ENCODE peak calls at places on chromosomes 16 and 17, in nine cellular contexts. One of them, this sample, is unnamed.

GRCh38 chr17:74779948-74780400 is 3.8 kb upstream of the NAT9 start:
- DNase-seq in GM23338: no peak
- DNase-seq in ovary: no peak
- DNase-seq in A549: no peak
- DNase-seq in body of pancreas: no peak
- DNase-seq in CD8-positive, alpha-beta T cell: peak; percentile 44
- DNase-seq in prostate gland: no peak
- DNase-seq in neural progenitor cell: no peak
- DNase-seq in colonic mucosa: no peak
- DNase-seq in this sample: peak; percentile 92

GRCh38 chr17:83145831-83146230 is 66.4 kb downstream of the METRNL start:
- DNase-seq in GM23338: no peak
- DNase-seq in ovary: no peak
- DNase-seq in A549: no peak
- DNase-seq in body of pancreas: no peak
- DNase-seq in CD8-positive, alpha-beta T cell: no peak
- DNase-seq in prostate gland: no peak
- DNase-seq in neural progenitor cell: no peak
- DNase-seq in colonic mucosa: no peak
- DNase-seq in this sample: no peak

GRCh38 chr16:17555176-17555575 is 84.4 kb upstream of the XYLT1 start:
- DNase-seq in GM23338: no peak
- DNase-seq in ovary: no peak
- DNase-seq in A549: no peak
- DNase-seq in body of pancreas: no peak
- DNase-seq in CD8-positive, alpha-beta T cell: no peak
- DNase-seq in prostate gland: no peak
- DNase-seq in neural progenitor cell: no peak
- DNase-seq in colonic mucosa: no peak
- DNase-seq in this sample: no peak

GRCh38 chr16:66294507-66294906 is 72.0 kb upstream of the CDH5 start:
- DNase-seq in GM23338: no peak
- DNase-seq in ovary: no peak
- DNase-seq in A549: no peak
- DNase-seq in body of pancreas: no peak
- DNase-seq in CD8-positive, alpha-beta T cell: no peak
- DNase-seq in prostate gland: no peak
- DNase-seq in neural progenitor cell: no peak
- DNase-seq in colonic mucosa: no peak
- DNase-seq in this sample: no peak

GRCh38 chr17:30921544-30922196 is at the start of gene ADAP2:
- DNase-seq in GM23338: peak; percentile 75
- DNase-seq in ovary: no peak
- DNase-seq in A549: peak; percentile 51
- DNase-seq in body of pancreas: peak; percentile 68
- DNase-seq in CD8-positive, alpha-beta T cell: no peak
- DNase-seq in prostate gland: peak; percentile 43
- DNase-seq in neural progenitor cell: peak; percentile 76
- DNase-seq in colonic mucosa: peak; percentile 62
- DNase-seq in this sample: peak; percentile 91

GRCh38 chr17:2995362-2995761 is 68.0 kb downstream of the OR1D5 start:
- DNase-seq in GM23338: no peak
- DNase-seq in ovary: no peak
- DNase-seq in A549: no peak
- DNase-seq in body of pancreas: peak; percentile 25
- DNase-seq in CD8-positive, alpha-beta T cell: no peak
- DNase-seq in prostate gland: peak; percentile 42
- DNase-seq in neural progenitor cell: no peak
- DNase-seq in colonic mucosa: no peak
- DNase-seq in this sample: peak; percentile 64

GRCh38 chr16:79210629-79211028 is 389.9 kb downstream of the MAF start:
- DNase-seq in GM23338: no peak
- DNase-seq in ovary: no peak
- DNase-seq in A549: no peak
- DNase-seq in body of pancreas: no peak
- DNase-seq in CD8-positive, alpha-beta T cell: no peak
- DNase-seq in prostate gland: no peak
- DNase-seq in neural progenitor cell: no peak
- DNase-seq in colonic mucosa: no peak
- DNase-seq in this sample: no peak

GRCh38 chr17:79595956-79596355 is 14.9 kb downstream of the RBFOX3 start:
- DNase-seq in GM23338: no peak
- DNase-seq in ovary: no peak
- DNase-seq in A549: no peak
- DNase-seq in body of pancreas: no peak
- DNase-seq in CD8-positive, alpha-beta T cell: no peak
- DNase-seq in prostate gland: no peak
- DNase-seq in neural progenitor cell: no peak
- DNase-seq in colonic mucosa: no peak
- DNase-seq in this sample: no peak

GRCh38 chr17:48491527-48492273 is 39.1 kb downstream of the HOXB1 start:
- DNase-seq in GM23338: no peak
- DNase-seq in ovary: no peak
- DNase-seq in A549: no peak
- DNase-seq in body of pancreas: no peak
- DNase-seq in CD8-positive, alpha-beta T cell: no peak
- DNase-seq in prostate gland: no peak
- DNase-seq in neural progenitor cell: no peak
- DNase-seq in colonic mucosa: no peak
- DNase-seq in this sample: no peak

GRCh38 chr16:17389392-17389791 is 81.4 kb downstream of the XYLT1 start:
- DNase-seq in GM23338: no peak
- DNase-seq in ovary: no peak
- DNase-seq in A549: no peak
- DNase-seq in body of pancreas: no peak
- DNase-seq in CD8-positive, alpha-beta T cell: no peak
- DNase-seq in prostate gland: no peak
- DNase-seq in neural progenitor cell: no peak
- DNase-seq in colonic mucosa: no peak
- DNase-seq in this sample: no peak

GRCh38 chr16:50059669-50060068 is 6.1 kb upstream of the HEATR3 start:
- DNase-seq in GM23338: no peak
- DNase-seq in ovary: no peak
- DNase-seq in A549: no peak
- DNase-seq in body of pancreas: no peak
- DNase-seq in CD8-positive, alpha-beta T cell: no peak
- DNase-seq in prostate gland: no peak
- DNase-seq in neural progenitor cell: no peak
- DNase-seq in colonic mucosa: no peak
- DNase-seq in this sample: no peak

GRCh38 chr16:67673712-67674580 is 7.3 kb downstream of the C16orf86 start:
- DNase-seq in GM23338: no peak
- DNase-seq in ovary: peak; percentile 75
- DNase-seq in A549: no peak
- DNase-seq in body of pancreas: peak; percentile 82
- DNase-seq in CD8-positive, alpha-beta T cell: no peak
- DNase-seq in prostate gland: no peak
- DNase-seq in neural progenitor cell: no peak
- DNase-seq in colonic mucosa: peak; percentile 92
- DNase-seq in this sample: peak; percentile 89

GRCh38 chr17:72353502-72353901 is 232.7 kb downstream of the SOX9 start:
- DNase-seq in GM23338: no peak
- DNase-seq in ovary: no peak
- DNase-seq in A549: no peak
- DNase-seq in body of pancreas: no peak
- DNase-seq in CD8-positive, alpha-beta T cell: no peak
- DNase-seq in prostate gland: peak; percentile 22
- DNase-seq in neural progenitor cell: peak; percentile 9
- DNase-seq in colonic mucosa: no peak
- DNase-seq in this sample: no peak

GRCh38 chr16:28925386-28926228 is 569 bp upstream of the RABEP2 start:
- DNase-seq in GM23338: peak; percentile 83
- DNase-seq in ovary: peak; percentile 75
- DNase-seq in A549: peak; percentile 84
- DNase-seq in body of pancreas: peak; percentile 69
- DNase-seq in CD8-positive, alpha-beta T cell: peak; percentile 61
- DNase-seq in prostate gland: peak; percentile 62
- DNase-seq in neural progenitor cell: peak; percentile 91
- DNase-seq in colonic mucosa: peak; percentile 82
- DNase-seq in this sample: no peak

GRCh38 chr17:60080545-60080944 is 1.8 kb upstream of the HEATR6 start:
- DNase-seq in GM23338: no peak
- DNase-seq in ovary: no peak
- DNase-seq in A549: no peak
- DNase-seq in body of pancreas: no peak
- DNase-seq in CD8-positive, alpha-beta T cell: no peak
- DNase-seq in prostate gland: no peak
- DNase-seq in neural progenitor cell: no peak
- DNase-seq in colonic mucosa: no peak
- DNase-seq in this sample: no peak

GRCh38 chr17:67055041-67055443 is 10.7 kb downstream of the CACNG1 start:
- DNase-seq in GM23338: no peak
- DNase-seq in ovary: no peak
- DNase-seq in A549: no peak
- DNase-seq in body of pancreas: no peak
- DNase-seq in CD8-positive, alpha-beta T cell: no peak
- DNase-seq in prostate gland: no peak
- DNase-seq in neural progenitor cell: no peak
- DNase-seq in colonic mucosa: no peak
- DNase-seq in this sample: peak; percentile 67

DNA sequence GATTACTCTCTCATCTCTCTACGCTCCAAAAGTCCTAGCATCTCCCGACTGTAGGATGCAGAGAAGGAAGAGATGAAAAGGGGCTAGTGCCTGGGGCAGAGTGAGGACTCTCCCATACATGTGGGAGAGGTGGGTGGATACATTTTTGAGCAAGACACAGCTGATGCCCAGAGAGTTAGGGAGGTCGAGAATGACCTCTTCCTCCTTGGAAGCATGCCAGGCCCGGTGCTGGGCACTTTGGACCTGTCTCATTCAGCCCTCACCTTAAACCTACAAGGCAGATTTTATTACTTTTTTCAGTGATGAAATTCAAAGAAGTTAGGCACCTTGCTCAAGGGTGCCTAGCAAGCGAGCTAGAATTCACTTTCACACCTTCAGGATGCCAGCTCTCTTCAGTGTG is 38.2 kb downstream of the WSCD1 start:
- DNase-seq in GM23338: no peak
- DNase-seq in ovary: no peak
- DNase-seq in A549: no peak
- DNase-seq in body of pancreas: no peak
- DNase-seq in CD8-positive, alpha-beta T cell: no peak
- DNase-seq in prostate gland: no peak
- DNase-seq in neural progenitor cell: no peak
- DNase-seq in colonic mucosa: peak; percentile 67
- DNase-seq in this sample: peak; percentile 5
- H3K27ac ChIP-seq in GM23338: no peak overlapping the region
- H3K27ac ChIP-seq in ovary: no peak overlapping the region
- H3K27ac ChIP-seq in A549: no peak overlapping the region
- H3K27ac ChIP-seq in body of pancreas: no peak overlapping the region
- H3K27ac ChIP-seq in CD8-positive, alpha-beta T cell: no peak overlapping the region
- H3K27ac ChIP-seq in prostate gland: no peak overlapping the region
- H3K27ac ChIP-seq in neural progenitor cell: no peak overlapping the region
- H3K27ac ChIP-seq in colonic mucosa: no peak overlapping the region
- H3K27ac ChIP-seq in this sample: no peak overlapping the region

DNA sequence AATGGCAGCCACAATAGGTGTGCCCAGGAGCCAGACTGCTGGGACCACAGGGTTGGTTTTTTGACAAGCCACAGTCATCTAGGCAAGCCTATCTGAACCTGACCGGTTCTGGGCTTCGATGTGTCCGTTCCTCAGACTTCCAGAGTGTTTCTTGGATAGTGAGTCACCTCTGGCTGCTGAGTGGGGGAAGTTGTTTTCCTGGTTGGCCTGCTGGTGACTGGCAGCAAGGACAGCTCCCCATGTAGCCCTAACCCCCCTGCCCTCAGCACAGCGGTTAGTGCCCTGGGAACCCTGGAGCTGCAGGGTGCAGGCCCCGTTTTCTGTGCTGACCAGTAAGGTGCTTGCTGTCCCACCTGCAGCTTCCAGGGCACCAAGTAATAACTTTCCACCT is 65.5 kb downstream of the PLD6 start:
- DNase-seq in GM23338: no peak
- DNase-seq in ovary: no peak
- DNase-seq in A549: peak; percentile 38
- DNase-seq in body of pancreas: no peak
- DNase-seq in CD8-positive, alpha-beta T cell: no peak
- DNase-seq in prostate gland: no peak
- DNase-seq in neural progenitor cell: no peak
- DNase-seq in colonic mucosa: no peak
- DNase-seq in this sample: no peak
- TF ChIP-seq CTCF in GM23338: no peak
- TF ChIP-seq CTCF in ovary: no peak
- TF ChIP-seq CTCF in A549: no peak
- TF ChIP-seq CTCF in body of pancreas: no peak
- TF ChIP-seq CTCF in CD8-positive, alpha-beta T cell: no peak
- TF ChIP-seq CTCF in prostate gland: no peak
- TF ChIP-seq CTCF in neural progenitor cell: no peak
- TF ChIP-seq CTCF in colonic mucosa: no peak
- TF ChIP-seq CTCF in this sample: no peak

DNA sequence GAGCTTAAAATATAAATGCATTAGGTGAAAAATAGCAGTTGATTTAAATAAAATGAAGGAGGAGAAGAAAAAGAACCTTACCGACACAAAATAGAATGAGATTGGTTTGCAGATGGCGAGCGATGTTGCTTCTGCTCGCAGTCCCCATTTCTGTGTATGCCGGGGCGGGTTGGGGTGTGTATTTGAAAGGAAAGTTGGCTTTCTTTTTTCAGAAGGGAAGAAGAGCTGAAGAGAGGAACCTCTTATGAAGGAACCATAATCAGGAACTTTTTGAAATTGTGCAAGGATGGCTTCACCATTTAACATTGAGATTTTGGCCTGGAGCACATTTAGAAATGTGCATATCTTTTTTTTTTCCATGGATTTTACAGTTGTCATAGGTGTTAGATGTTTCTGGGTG is at the start of gene IGSF6:
- DNase-seq in GM23338: no peak
- DNase-seq in ovary: no peak
- DNase-seq in A549: no peak
- DNase-seq in body of pancreas: no peak
- DNase-seq in CD8-positive, alpha-beta T cell: no peak
- DNase-seq in prostate gland: no peak
- DNase-seq in neural progenitor cell: no peak
- DNase-seq in colonic mucosa: no peak
- DNase-seq in this sample: peak; percentile 79
- H3K4me1 ChIP-seq in GM23338: no peaks in the 10 kb centered on the region
- H3K4me1 ChIP-seq in ovary: peaks cover 5% of the 10 kb centered on the region
- H3K4me1 ChIP-seq in A549: peaks cover 3% of the 10 kb centered on the region
- H3K4me1 ChIP-seq in body of pancreas: peaks cover 21% of the 10 kb centered on the region
- H3K4me1 ChIP-seq in CD8-positive, alpha-beta T cell: peaks cover 27% of the 10 kb centered on the region
- H3K4me1 ChIP-seq in prostate gland: no peaks in the 10 kb centered on the region
- H3K4me1 ChIP-seq in neural progenitor cell: no peaks in the 10 kb centered on the region
- H3K4me1 ChIP-seq in colonic mucosa: peaks cover 3% of the 10 kb centered on the region
- H3K4me1 ChIP-seq in this sample: peaks cover 99% of the 10 kb centered on the region

GRCh38 chr16:69890891-69891282 is 60.2 kb upstream of the CLEC18A start:
- DNase-seq in GM23338: peak; percentile 11
- DNase-seq in ovary: no peak
- DNase-seq in A549: no peak
- DNase-seq in body of pancreas: no peak
- DNase-seq in CD8-positive, alpha-beta T cell: no peak
- DNase-seq in prostate gland: no peak
- DNase-seq in neural progenitor cell: no peak
- DNase-seq in colonic mucosa: peak; percentile 18
- DNase-seq in this sample: no peak
- H3K27ac ChIP-seq in GM23338: peak overlapping the region; percentile 96
- H3K27ac ChIP-seq in ovary: peak overlapping the region; percentile 49
- H3K27ac ChIP-seq in A549: no peak overlapping the region
- H3K27ac ChIP-seq in body of pancreas: peak overlapping the region; percentile 72
- H3K27ac ChIP-seq in CD8-positive, alpha-beta T cell: no peak overlapping the region
- H3K27ac ChIP-seq in prostate gland: peak overlapping the region; percentile 75
- H3K27ac ChIP-seq in neural progenitor cell: peak overlapping the region; percentile 78
- H3K27ac ChIP-seq in colonic mucosa: peak overlapping the region; percentile 61
- H3K27ac ChIP-seq in this sample: peak overlapping the region; percentile 69